ENCODE peak calls at places on chromosomes 13 and 19, in nine cellular contexts. G, Y, P, C, Q, X, B, R and J are unnamed samples.
A peak's percentile ranks its signal among the peaks of the same experiment; 100 is the strongest.

GRCh38 chr13:29448124-29448685 is 147.3 kb downstream of the SLC7A1 start:
- DNase-seq in R (no peak), X (no peak), G (no peak), C (no peak), P (no peak), Q (no peak), Y (peak; percentile 70), B (no peak), J (no peak)

GRCh38 chr13:46170687-46171086 is 11.3 kb downstream of the LCP1 start:
- DNase-seq in B (no peak), C (no peak), Q (no peak), X (no peak), R (no peak), G (no peak), P (no peak), Y (no peak), J (no peak)

GRCh38 chr13:23960566-23961156 is 63.4 kb upstream of the C1QTNF9B start:
- DNase-seq in G (no peak), Q (no peak), X (peak; percentile 39), C (no peak), P (no peak), Y (no peak), B (no peak), R (no peak), J (no peak)

GRCh38 chr13:40445557-40445990 is 220.9 kb downstream of the FOXO1 start:
- DNase-seq in Y (no peak), X (no peak), R (peak; percentile 99), C (no peak), G (peak; percentile 34), P (peak; percentile 60), Q (no peak), B (no peak), J (no peak)

GRCh38 chr13:30734434-30734833 is 909 bp upstream of the ALOX5AP start:
- DNase-seq in B (no peak), Y (no peak), Q (no peak), C (no peak), G (no peak), P (no peak), R (no peak), X (no peak), J (no peak)

GRCh38 chr13:40624338-40624737 is 42.1 kb downstream of the FOXO1 start:
- DNase-seq in Y (peak; percentile 66), Q (no peak), R (no peak), P (no peak), C (no peak), X (no peak), G (no peak), B (no peak), J (no peak)

GRCh38 chr13:21576424-21576823 is 27.5 kb downstream of the MICU2 start:
- DNase-seq in B (no peak), Y (no peak), C (peak; percentile 15), G (no peak), P (no peak), X (no peak), R (no peak), Q (no peak), J (no peak)

GRCh38 chr13:27482996-27483395 is 32.6 kb upstream of the MTIF3 start:
- DNase-seq in R (peak; percentile 55), C (no peak), Y (no peak), B (no peak), Q (no peak), G (no peak), X (no peak), P (peak; percentile 43), J (no peak)

GRCh38 chr19:36245210-36246005 is 30.5 kb downstream of the ZNF146 start:
- DNase-seq in X (no peak), P (no peak), B (no peak), Y (no peak), C (no peak), Q (no peak), R (no peak), G (no peak), J (no peak)

GRCh38 chr13:112483299-112483698 is 104.7 kb downstream of the TUBGCP3 start:
- DNase-seq in G (no peak), Y (no peak), C (no peak), B (no peak), X (no peak), Q (no peak), R (no peak), P (no peak), J (no peak)

GRCh38 chr13:60019119-60019993 is 144.4 kb downstream of the DIAPH3 start:
- DNase-seq in Y (no peak), C (no peak), R (peak; percentile 17), B (no peak), Q (no peak), P (no peak), X (no peak), G (no peak), J (no peak)

GRCh38 chr13:97629601-97630272 is 195.8 kb downstream of the RAP2A start:
- DNase-seq in G (no peak), Q (no peak), R (no peak), B (no peak), Y (no peak), X (no peak), C (no peak), P (no peak), J (no peak)

DNA sequence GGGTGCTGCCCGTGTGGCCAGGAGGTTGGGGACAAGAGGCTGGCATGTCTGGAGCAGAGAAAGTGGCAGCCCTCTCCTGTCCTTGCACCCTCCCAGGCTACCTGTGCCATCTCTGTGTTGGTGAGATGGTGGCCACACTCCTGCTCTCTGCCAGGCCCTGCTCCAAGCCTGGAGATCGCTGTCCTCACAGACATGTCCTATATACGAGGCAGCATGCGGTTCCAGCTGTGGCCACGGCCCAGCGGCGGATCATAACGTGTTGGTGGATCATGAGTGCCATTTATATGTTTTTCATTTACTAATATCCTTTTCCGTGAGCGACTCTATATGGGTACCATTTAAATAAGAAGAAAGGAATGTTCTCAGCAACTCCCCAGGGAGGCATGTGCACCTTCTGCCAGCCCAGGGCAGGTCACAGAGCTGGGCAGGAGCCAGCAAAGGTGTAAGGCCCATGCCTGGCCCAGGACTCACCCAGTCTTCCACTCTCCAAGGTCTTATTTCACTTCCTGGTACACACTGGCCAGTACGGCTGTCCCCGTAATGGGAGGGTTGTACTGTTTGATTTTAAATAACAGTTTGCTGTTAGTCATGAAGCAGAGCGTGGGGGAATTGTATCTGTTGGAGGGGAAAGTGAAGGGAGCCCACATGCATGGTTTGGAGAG is 47.2 kb upstream of the LDLR start:
- DNase-seq in P (no peak), X (no peak), R (no peak), Q (no peak), Y (no peak), C (no peak), G (peak; percentile 97), B (no peak), J (no peak)
- TF ChIP-seq EP300 in P (no peak), X (no peak), R (no peak), Q (no peak), Y (no peak), C (no peak), G (no peak), B (no peak), J (no peak)

DNA sequence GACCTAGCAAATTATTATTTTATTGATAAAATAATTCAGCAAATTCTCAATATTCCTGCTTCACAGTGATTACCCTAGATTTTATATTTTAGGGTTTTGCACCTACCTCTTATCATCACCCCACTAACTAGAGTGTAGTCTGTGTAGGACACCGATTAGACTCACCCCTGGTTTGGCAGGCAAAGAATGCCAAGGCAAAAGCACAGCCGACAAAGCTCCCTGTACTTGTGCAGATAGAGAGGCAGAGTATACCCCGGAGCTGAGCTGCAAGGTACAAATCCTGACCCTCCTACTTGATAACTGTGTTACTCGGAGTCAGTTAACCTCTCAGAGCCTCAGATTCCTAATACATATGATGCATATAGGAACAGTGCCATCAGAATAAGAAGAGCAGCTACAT is 225.7 kb downstream of the ENOX1 start:
- DNase-seq in G (no peak), P (no peak), X (no peak), Y (peak; percentile 26), B (no peak), C (no peak), Q (no peak), R (no peak), J (no peak)
- TF ChIP-seq CTCF in G (no peak), P (no peak), X (no peak), Y (no peak), B (no peak), C (no peak), Q (no peak), R (no peak), J (no peak)

DNA sequence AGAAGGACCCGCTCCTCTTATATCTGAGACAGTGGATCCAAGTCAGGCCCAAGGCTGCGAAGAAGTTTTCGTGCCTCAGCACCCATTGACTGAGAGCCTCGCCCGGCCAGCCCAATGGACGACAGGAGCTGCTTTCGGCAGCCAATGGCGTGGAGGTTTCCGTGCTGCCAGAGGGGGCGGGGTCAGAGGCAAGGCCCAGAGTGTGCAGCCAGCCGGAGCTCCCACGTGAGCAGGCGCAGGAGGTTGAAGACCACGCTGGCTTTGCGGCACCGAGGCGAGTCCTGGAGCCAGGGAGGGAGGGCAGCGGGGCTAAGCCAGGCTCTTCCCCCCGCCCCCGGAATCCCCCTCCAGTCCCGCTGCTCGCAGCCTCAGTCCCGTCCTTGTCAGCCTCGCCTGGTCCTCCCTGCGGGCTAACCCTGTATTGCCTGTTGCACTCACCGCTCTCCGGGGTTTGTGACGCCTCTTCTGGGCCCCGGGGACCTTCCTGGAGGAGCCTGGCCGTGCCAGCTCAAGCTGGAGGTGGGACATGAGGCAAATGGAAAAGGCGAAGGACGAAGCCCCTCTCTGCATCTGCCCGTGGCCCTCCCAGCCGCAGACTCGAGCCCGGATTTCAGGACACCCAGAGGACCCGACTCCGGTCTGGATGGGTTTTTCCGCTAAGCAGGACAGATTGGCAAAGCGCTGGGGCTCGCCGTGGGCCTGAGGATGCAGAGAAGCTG is 1.5 kb downstream of the IFNL4 start:
- DNase-seq in Y (no peak), Q (peak; percentile 18), R (no peak), P (peak; percentile 16), B (no peak), X (no peak), G (no peak), C (peak; percentile 45), J (no peak)
- TF ChIP-seq EP300 in Y (no peak), Q (no peak), R (no peak), P (no peak), B (no peak), X (no peak), G (no peak), C (no peak), J (no peak)

GRCh38 chr19:4444765-4445741 is 12.5 kb downstream of the UBXN6 start:
- DNase-seq in B (no peak), R (no peak), C (peak; percentile 14), Y (no peak), G (no peak), Q (no peak), X (no peak), P (no peak), J (no peak)

GRCh38 chr19:4441994-4442845 is 15.4 kb downstream of the UBXN6 start:
- DNase-seq in X (no peak), B (no peak), C (no peak), G (no peak), R (no peak), Q (no peak), Y (no peak), P (no peak), J (no peak)

GRCh38 chr19:4442846-4443146 is 14.8 kb downstream of the UBXN6 start:
- DNase-seq in P (no peak), Q (no peak), X (no peak), G (no peak), Y (no peak), C (no peak), R (no peak), B (no peak), J (no peak)

GRCh38 chr19:4443188-4443587 is 14.4 kb downstream of the UBXN6 start:
- DNase-seq in B (no peak), Q (no peak), X (no peak), Y (no peak), C (no peak), G (no peak), R (no peak), P (no peak), J (no peak)

GRCh38 chr19:4443966-4444764 is 13.4 kb downstream of the UBXN6 start:
- DNase-seq in B (no peak), X (no peak), G (no peak), R (no peak), Y (no peak), C (no peak), P (no peak), Q (no peak), J (no peak)
- TF ChIP-seq CTCF in B (no peak), X (no peak), G (no peak), R (no peak), Y (no peak), C (no peak), P (no peak), Q (no peak), J (no peak)